ENCODE peak calls at places on chromosomes 6 and 20, in eight cellular contexts. A is breast epithelium, H is A549, G is spleen, W is Peyer's patch, D is stomach, E is gastrocnemius medialis, X is IMR-90. R is an unnamed sample.

GRCh38 chr20:4455996-4456395 is 265.7 kb upstream of the PRND start:
- DNase-seq in A (no peak), H (no peak), G (no peak), W (no peak), D (no peak), E (no peak), X (no peak), R (no peak)

GRCh38 chr6:132598473-132598872 is 8.9 kb upstream of the TAAR5 start:
- DNase-seq in A (no peak), H (peak; percentile 26), G (no peak), W (no peak), D (no peak), E (no peak), X (no peak), R (no peak)

GRCh38 chr6:167350322-167350721 is 25.4 kb downstream of the TTLL2 start:
- DNase-seq in A (no peak), H (no peak), G (peak; percentile 76), W (no peak), D (no peak), E (no peak), X (no peak), R (no peak)

GRCh38 chr20:8043687-8044278 is 24.2 kb upstream of the TMX4 start:
- DNase-seq in A (no peak), H (peak; percentile 71), G (no peak), W (no peak), D (no peak), E (no peak), X (peak; percentile 68), R (no peak)

GRCh38 chr20:51100617-51101016 is 77.7 kb upstream of the KCNG1 start:
- DNase-seq in A (no peak), H (no peak), G (no peak), W (no peak), D (no peak), E (no peak), X (no peak), R (no peak)

GRCh38 chr6:159969921-159970320 is 1.0 kb downstream of the IGF2R start:
- DNase-seq in A (no peak), H (peak; percentile 64), G (no peak), W (peak; percentile 51), D (peak; percentile 46), E (peak; percentile 67), X (peak; percentile 84), R (peak; percentile 60)

GRCh38 chr6:170307080-170307545 is 555 bp downstream of the FAM120B start:
- DNase-seq in A (no peak), H (no peak), G (no peak), W (no peak), D (no peak), E (no peak), X (no peak), R (no peak)

GRCh38 chr6:118551673-118552063 is 3.6 kb downstream of the PLN start:
- DNase-seq in A (no peak), H (no peak), G (no peak), W (no peak), D (no peak), E (no peak), X (peak; percentile 59), R (no peak)

GRCh38 chr20:63625771-63626423 is 1.0 kb downstream of the GMEB2 start:
- DNase-seq in A (no peak), H (no peak), G (peak; percentile 91), W (no peak), D (no peak), E (no peak), X (peak; percentile 17), R (no peak)

GRCh38 chr6:70112686-70113570 is 190.0 kb downstream of the COL9A1 start:
- DNase-seq in A (no peak), H (no peak), G (no peak), W (no peak), D (no peak), E (no peak), X (no peak), R (no peak)

GRCh38 chr20:53850318-53850717 is 220.1 kb downstream of the BCAS1 start:
- DNase-seq in A (no peak), H (no peak), G (no peak), W (no peak), D (no peak), E (no peak), X (no peak), R (no peak)

GRCh38 chr6:29561618-29562181 is 2.2 kb upstream of the UBD start:
- DNase-seq in A (no peak), H (no peak), G (no peak), W (no peak), D (no peak), E (no peak), X (no peak), R (no peak)

GRCh38 chr6:29557320-29557719 is 2.2 kb downstream of the UBD start:
- DNase-seq in A (no peak), H (no peak), G (no peak), W (no peak), D (no peak), E (no peak), X (no peak), R (no peak)

GRCh38 chr6:29561091-29561490 is 1.6 kb upstream of the UBD start:
- DNase-seq in A (no peak), H (no peak), G (no peak), W (no peak), D (no peak), E (no peak), X (no peak), R (no peak)

GRCh38 chr6:29558439-29559079 is 973 bp downstream of the UBD start:
- DNase-seq in A (no peak), H (no peak), G (no peak), W (no peak), D (no peak), E (no peak), X (no peak), R (no peak)

GRCh38 chr6:29559524-29560287 is at the start of gene UBD:
- DNase-seq in A (no peak), H (no peak), G (no peak), W (no peak), D (no peak), E (no peak), X (no peak), R (no peak)
- TF ChIP-seq POLR2A in A (no peak), H (no peak), G (no peak), W (no peak), D (no peak), E (no peak), X (no peak), R (no peak)

GRCh38 chr6:33684983-33685382 is 26.5 kb downstream of the UQCC2 start:
- DNase-seq in A (no peak), H (no peak), G (no peak), W (no peak), D (no peak), E (no peak), X (no peak), R (no peak)

GRCh38 chr6:33684428-33684896 is 27.0 kb downstream of the UQCC2 start:
- DNase-seq in A (no peak), H (no peak), G (no peak), W (no peak), D (no peak), E (no peak), X (no peak), R (no peak)

GRCh38 chr6:33686225-33686742 is 25.2 kb downstream of the UQCC2 start:
- DNase-seq in A (no peak), H (no peak), G (no peak), W (no peak), D (no peak), E (no peak), X (no peak), R (no peak)

GRCh38 chr6:33686981-33687975 is 24.2 kb downstream of the UQCC2 start:
- DNase-seq in A (no peak), H (no peak), G (no peak), W (no peak), D (no peak), E (no peak), X (no peak), R (no peak)

DNA sequence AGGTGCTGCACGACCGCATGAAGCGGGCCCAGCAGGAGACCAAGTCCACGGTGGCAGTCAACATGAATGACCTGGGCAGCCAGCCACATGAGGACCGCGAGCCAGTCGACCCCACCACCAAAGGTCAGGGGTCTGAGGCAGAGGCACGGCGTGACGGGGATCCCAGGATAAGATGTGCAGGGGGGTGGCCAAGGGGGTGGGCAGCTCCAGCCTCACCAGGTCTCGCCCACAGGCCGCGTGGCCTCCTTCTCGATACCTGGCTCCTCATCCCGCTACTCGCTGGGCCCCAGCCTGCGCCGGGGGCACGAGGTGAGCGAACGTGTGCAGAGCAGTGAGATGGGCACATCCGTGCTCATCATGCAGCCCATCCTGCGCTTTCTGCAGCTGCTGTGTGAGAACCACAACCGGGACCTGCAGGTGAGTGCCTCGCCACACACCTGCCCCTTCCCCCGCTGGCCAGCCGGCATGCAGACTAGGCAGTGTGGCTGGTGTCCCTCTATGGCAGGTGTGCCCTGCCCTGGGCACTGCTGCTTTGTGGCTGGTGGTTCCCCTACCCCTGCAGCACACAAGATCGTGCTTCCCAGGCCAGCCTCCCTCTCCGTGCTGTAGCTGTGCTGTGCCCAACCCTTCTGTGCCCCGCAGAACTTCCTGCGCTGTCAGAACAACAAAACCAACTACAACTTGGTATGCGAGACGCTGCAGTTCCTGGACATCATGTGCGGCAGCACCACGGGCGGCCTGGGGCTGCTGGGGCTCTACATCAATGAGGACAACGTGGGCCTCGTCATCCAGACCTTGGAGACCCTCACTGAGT is 25.9 kb downstream of the UQCC2 start:
- DNase-seq in A (no peak), H (no peak), G (peak; percentile 69), W (no peak), D (no peak), E (no peak), X (no peak), R (no peak)
- TF ChIP-seq POLR2A in A (no peak), H (no peak), G (no peak), W (no peak), D (no peak), E (no peak), X (no peak), R (no peak)

GRCh38 chr20:57709823-57710799 is at the start of gene PMEPA1:
- DNase-seq in A (peak; percentile 94), H (peak; percentile 89), G (peak; percentile 95), W (peak; percentile 85), D (peak; percentile 94), E (peak; percentile 94), X (peak; percentile 95), R (peak; percentile 93)
- TF ChIP-seq POLR2A in A (peak; percentile 63), H (peak; percentile 64), G (peak; percentile 67), W (peak; percentile 63), D (no peak), E (peak; percentile 85), X (peak; percentile 77), R (peak; percentile 77)

GRCh38 chr20:50073500-50073899 is 39.5 kb downstream of the UBE2V1 start:
- DNase-seq in A (peak; percentile 6), H (no peak), G (peak; percentile 69), W (no peak), D (no peak), E (no peak), X (no peak), R (no peak)

GRCh38 chr20:50070361-50070760 is 42.6 kb downstream of the UBE2V1 start:
- DNase-seq in A (no peak), H (no peak), G (peak; percentile 32), W (no peak), D (no peak), E (no peak), X (no peak), R (no peak)

GRCh38 chr20:50067461-50067860 is 45.5 kb downstream of the UBE2V1 start:
- DNase-seq in A (no peak), H (no peak), G (no peak), W (no peak), D (no peak), E (no peak), X (no peak), R (no peak)

GRCh38 chr20:50068041-50068651 is 44.8 kb downstream of the UBE2V1 start:
- DNase-seq in A (no peak), H (no peak), G (no peak), W (no peak), D (no peak), E (no peak), X (no peak), R (no peak)

GRCh38 chr20:50071039-50071888 is 41.7 kb downstream of the UBE2V1 start:
- DNase-seq in A (peak; percentile 89), H (peak; percentile 88), G (peak; percentile 99), W (peak; percentile 91), D (peak; percentile 95), E (peak; percentile 79), X (peak; percentile 63), R (peak; percentile 89)
- TF ChIP-seq POLR2A in A (no peak), H (no peak), G (no peak), W (no peak), D (no peak), E (no peak), X (peak; percentile 68), R (no peak)